ENCODE peak calls at places on chromosome 9, in seven cellular contexts. Q, D, K, F, L, T and B are unnamed samples.

GRCh38 chr9:98455256-98455956 is 200.0 kb upstream of the TBC1D2 start:
- DNase-seq in F (no peak), T (no peak), L (peak; percentile 11), Q (no peak), D (no peak), K (no peak), B (no peak)

GRCh38 chr9:38023661-38024035 is 45.4 kb downstream of the SHB start:
- DNase-seq in K (no peak), Q (no peak), D (no peak), L (no peak), T (no peak), F (no peak), B (no peak)

GRCh38 chr9:4923580-4924544 is 61.2 kb upstream of the JAK2 start:
- DNase-seq in K (no peak), L (no peak), T (peak; percentile 33), F (no peak), Q (peak; percentile 76), D (no peak), B (no peak)

GRCh38 chr9:93265301-93265971 is 81.5 kb downstream of the WNK2 start:
- DNase-seq in T (no peak), L (no peak), K (no peak), F (no peak), D (no peak), Q (peak; percentile 9), B (peak; percentile 12)

GRCh38 chr9:101375546-101375945 is 9.3 kb downstream of the BAAT start:
- DNase-seq in L (peak; percentile 69), D (no peak), K (no peak), F (no peak), T (no peak), Q (no peak), B (no peak)

GRCh38 chr9:89606567-89607311 is 1.9 kb downstream of the GADD45G start:
- DNase-seq in F (no peak), Q (no peak), T (peak; percentile 78), D (no peak), L (peak; percentile 44), K (peak; percentile 16), B (peak; percentile 78)

GRCh38 chr9:131739988-131740648 is at the start of gene RAPGEF1:
- DNase-seq in Q (peak; percentile 62), T (peak; percentile 73), D (peak; percentile 75), L (no peak), K (no peak), F (no peak), B (peak; percentile 71)

GRCh38 chr9:134128727-134129679 is 6.9 kb upstream of the WDR5 start:
- DNase-seq in Q (no peak), K (no peak), D (no peak), L (no peak), F (no peak), T (no peak), B (no peak)

GRCh38 chr9:121735065-121735791 is 83.8 kb downstream of the DAB2IP start:
- DNase-seq in D (no peak), L (peak; percentile 59), F (no peak), K (peak; percentile 85), T (peak; percentile 53), Q (peak; percentile 14), B (peak; percentile 61)

GRCh38 chr9:132997591-132997990 is 19.1 kb downstream of the GFI1B start:
- DNase-seq in L (peak; percentile 34), F (no peak), T (no peak), K (peak; percentile 76), D (no peak), Q (no peak), B (no peak)

GRCh38 chr9:134606951-134607733 is 34.5 kb upstream of the COL5A1 start:
- DNase-seq in F (peak; percentile 50), L (peak; percentile 32), Q (no peak), K (no peak), D (no peak), T (no peak), B (peak; percentile 2)

GRCh38 chr9:31272456-31273295 is 1111.8 kb upstream of the ACO1 start:
- DNase-seq in Q (peak; percentile 23), K (no peak), T (peak; percentile 52), F (no peak), L (no peak), D (no peak), B (peak; percentile 45)

GRCh38 chr9:69090943-69091342 is 55.4 kb downstream of the FXN start:
- DNase-seq in F (peak; percentile 20), K (no peak), Q (no peak), T (no peak), D (no peak), L (no peak), B (no peak)

GRCh38 chr9:96854877-96855273 is 561 bp upstream of the ZNF782 start:
- DNase-seq in L (no peak), F (no peak), K (no peak), D (no peak), Q (no peak), T (no peak), B (no peak)
- H3K4me3 ChIP-seq in L (peak overlapping the region; percentile 82), F (peak overlapping the region; percentile 90), K (peak overlapping the region; percentile 87), D (peak overlapping the region; percentile 92), Q (peak overlapping the region; percentile 89), T (no peak overlapping the region), B (peak overlapping the region; percentile 76)

DNA sequence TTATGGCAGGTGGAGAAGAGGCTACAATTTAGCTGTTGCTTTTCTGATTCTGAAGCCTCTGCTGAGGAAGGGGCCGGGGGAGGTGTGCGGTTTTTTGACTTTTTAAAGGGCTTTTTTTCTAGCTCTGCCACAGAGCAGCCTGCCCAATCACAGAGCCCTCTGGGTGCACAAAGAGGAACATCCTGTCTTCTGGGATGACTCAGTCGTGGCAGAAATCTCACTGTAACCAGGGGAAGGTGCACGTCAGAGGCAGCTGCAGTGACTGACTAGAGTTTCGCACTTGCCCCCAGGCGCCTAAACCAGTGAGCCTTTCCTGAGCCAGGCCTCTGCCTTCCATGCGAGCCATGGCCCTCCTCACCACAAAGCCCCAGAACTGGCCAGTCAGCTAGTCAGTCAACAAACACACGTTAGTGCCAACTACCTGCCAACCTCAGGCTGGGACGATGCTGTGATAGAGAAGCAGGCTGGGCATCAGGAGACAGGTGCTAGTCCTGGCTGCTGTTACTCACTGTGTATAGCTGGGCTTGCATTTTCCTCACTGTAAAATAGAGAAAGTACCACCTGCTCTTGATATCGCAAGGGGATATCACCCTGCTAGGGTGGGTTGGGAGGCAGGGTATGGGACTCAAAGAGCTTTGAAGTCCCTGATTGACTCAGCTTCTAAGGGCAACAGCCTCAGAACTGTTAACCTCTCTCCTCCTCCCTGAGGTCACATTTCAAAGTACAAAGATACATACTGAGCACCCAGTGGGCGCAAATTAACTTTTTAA is 2.2 kb downstream of the AKNA start:
- DNase-seq in Q (peak; percentile 97), D (peak; percentile 91), F (no peak), T (peak; percentile 80), L (peak; percentile 86), K (peak; percentile 89), B (peak; percentile 74)
- H3K4me3 ChIP-seq in Q (peak overlapping the region; percentile 98), D (no peak overlapping the region), F (no peak overlapping the region), T (no peak overlapping the region), L (no peak overlapping the region), K (peak overlapping the region; percentile 22), B (peak overlapping the region; percentile 49)

GRCh38 chr9:127925959-127926949 is 4.3 kb downstream of the PIP5KL1 start:
- DNase-seq in D (no peak), F (no peak), Q (no peak), L (no peak), T (no peak), K (no peak), B (no peak)
- H3K4me3 ChIP-seq in D (no peak overlapping the region), F (no peak overlapping the region), Q (no peak overlapping the region), L (peak overlapping the region; percentile 31), T (no peak overlapping the region), K (no peak overlapping the region), B (no peak overlapping the region)

DNA sequence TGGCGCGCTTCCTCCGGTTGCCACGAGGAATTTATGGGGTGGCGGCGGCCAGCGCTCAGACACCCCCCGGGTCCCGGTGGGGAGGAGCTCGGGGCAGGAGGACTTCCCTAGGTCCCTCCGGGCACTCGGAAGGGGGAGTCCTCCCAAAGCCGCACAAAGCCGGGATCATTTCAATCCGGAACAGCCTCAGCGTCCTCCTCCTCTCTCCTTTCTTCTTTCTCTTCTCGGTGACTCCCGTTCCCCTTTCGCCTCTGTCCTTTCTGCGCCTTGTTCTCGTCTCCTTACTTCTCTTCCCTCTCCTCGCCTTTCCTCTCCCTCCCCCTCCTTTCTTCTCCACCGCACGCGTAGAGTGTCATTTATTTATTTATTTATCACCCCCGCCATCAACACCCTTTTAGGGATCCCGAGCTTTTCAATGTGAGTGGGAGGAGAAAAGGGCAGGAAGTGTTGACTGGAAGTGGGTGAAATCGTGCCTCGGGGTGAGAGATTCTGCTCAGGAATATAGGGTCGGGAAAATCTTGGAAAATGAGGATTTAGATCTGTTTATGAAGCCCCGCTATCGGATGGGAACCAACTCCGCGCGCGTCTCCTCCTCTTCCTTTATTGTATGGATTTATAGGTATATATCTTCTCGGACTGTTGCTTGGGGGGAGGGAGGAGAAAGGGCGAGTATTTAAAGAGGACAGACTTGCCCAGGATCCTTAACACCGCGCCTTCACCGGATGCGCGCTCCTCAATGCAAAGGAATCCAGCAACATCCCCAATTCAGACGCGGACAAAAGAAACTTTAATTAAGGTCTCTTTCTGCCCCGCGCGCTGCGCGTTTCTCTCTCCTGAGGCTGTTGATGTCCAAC is 2.0 kb upstream of the ZNF462 start:
- DNase-seq in D (peak; percentile 48), Q (no peak), K (peak; percentile 20), F (no peak), L (peak; percentile 34), T (peak; percentile 63), B (peak; percentile 70)
- H3K4me3 ChIP-seq in D (peak overlapping the region; percentile 50), Q (no peak overlapping the region), K (peak overlapping the region; percentile 87), F (no peak overlapping the region), L (peak overlapping the region; percentile 93), T (peak overlapping the region; percentile 30), B (peak overlapping the region; percentile 70)

GRCh38 chr9:125510980-125511379 is 196.0 kb downstream of the MAPKAP1 start:
- DNase-seq in L (no peak), Q (no peak), D (no peak), F (no peak), T (no peak), K (no peak), B (no peak)
- H3K4me3 ChIP-seq in L (no peak overlapping the region), Q (no peak overlapping the region), D (no peak overlapping the region), F (no peak overlapping the region), T (no peak overlapping the region), K (no peak overlapping the region), B (no peak overlapping the region)